ENCODE peak calls at places on chromosomes 3 and 15, in ten cellular contexts. C is pancreas; D is NCI-H1436; U is GM12865; J is activated naive CD4-positive, alpha-beta T cell treated with anti-CD3 and anti-CD28 coated beads, Interleukin-2, amount 50 U/mL, for 72 hours; T is globus pallidus; L is cardiac muscle cell; E is left ventricle myocardium inferior; M is stomach; G is T-helper 2 cell. V is an unnamed sample.

GRCh38 chr3:98259707-98260106 is 4.3 kb upstream of the OR5H6 start:
- DNase-seq in D (no peak), E (no peak), U (peak; percentile 17), G (peak; percentile 14), T (no peak), L (no peak), J (no peak), M (no peak), C (no peak), V (no peak)

GRCh38 chr3:30273304-30274072 is 332.9 kb upstream of the TGFBR2 start:
- DNase-seq in D (no peak), J (no peak), M (no peak), L (peak; percentile 25), C (no peak), E (no peak), U (no peak), T (no peak), G (no peak), V (no peak)

GRCh38 chr15:40600956-40601355 is 6.9 kb downstream of the KNL1 start:
- DNase-seq in T (no peak), G (no peak), M (no peak), U (no peak), D (no peak), L (no peak), E (no peak), C (no peak), J (no peak), V (no peak)

GRCh38 chr3:112349557-112349956 is 16.6 kb downstream of the CD200 start:
- DNase-seq in J (no peak), T (no peak), E (no peak), U (no peak), M (no peak), D (no peak), L (no peak), C (no peak), G (no peak), V (no peak)

GRCh38 chr3:43155464-43156121 is 49.7 kb upstream of the POMGNT2 start:
- DNase-seq in E (peak; percentile 60), M (peak; percentile 60), J (no peak), T (peak; percentile 60), U (no peak), C (peak; percentile 46), G (no peak), D (no peak), L (peak; percentile 86), V (peak; percentile 81)

GRCh38 chr3:15215996-15216395 is 9.9 kb downstream of the CAPN7 start:
- DNase-seq in U (no peak), T (no peak), D (no peak), C (no peak), J (no peak), E (no peak), G (no peak), M (no peak), L (peak; percentile 24), V (no peak)

GRCh38 chr15:33313491-33313890 is 2.7 kb downstream of the RYR3 start:
- DNase-seq in C (no peak), G (no peak), U (no peak), D (no peak), J (no peak), T (no peak), M (no peak), L (no peak), E (no peak), V (no peak)

GRCh38 chr15:39595621-39596221 is 14.8 kb downstream of the THBS1 start:
- DNase-seq in G (no peak), E (no peak), J (no peak), L (peak; percentile 30), C (no peak), T (no peak), M (no peak), U (no peak), D (no peak), V (no peak)

GRCh38 chr15:99249270-99249817 is at the start of gene TTC23:
- DNase-seq in E (no peak), C (peak; percentile 31), T (peak; percentile 49), M (no peak), J (no peak), L (peak; percentile 90), G (no peak), D (no peak), U (no peak), V (no peak)

GRCh38 chr3:185986201-185986600 is 48.4 kb upstream of the TRA2B start:
- DNase-seq in G (peak; percentile 34), J (no peak), L (no peak), C (no peak), D (no peak), M (no peak), T (no peak), U (no peak), E (no peak), V (no peak)

GRCh38 chr3:72679540-72680198 is 168.6 kb downstream of the SHQ1 start:
- DNase-seq in T (peak; percentile 80), G (peak; percentile 28), D (no peak), C (no peak), L (peak; percentile 72), U (peak; percentile 48), E (no peak), J (no peak), M (no peak), V (no peak)

GRCh38 chr3:184129012-184129411 is 6.1 kb upstream of the EIF2B5 start:
- DNase-seq in D (no peak), M (peak; percentile 35), U (peak; percentile 39), G (peak; percentile 9), L (peak; percentile 63), E (no peak), C (no peak), T (no peak), J (no peak), V (no peak)

GRCh38 chr3:11596387-11596786 is 47.3 kb downstream of the VGLL4 start:
- DNase-seq in D (no peak), G (no peak), M (no peak), J (no peak), U (no peak), E (no peak), L (peak; percentile 55), C (no peak), T (no peak), V (no peak)

GRCh38 chr3:10762116-10762515 is 53.9 kb upstream of the SLC6A11 start:
- DNase-seq in L (no peak), T (no peak), G (no peak), E (no peak), J (no peak), M (no peak), D (no peak), U (no peak), C (no peak), V (no peak)

GRCh38 chr3:17639765-17640164 is 102.7 kb downstream of the TBC1D5 start:
- DNase-seq in G (no peak), L (peak; percentile 93), J (no peak), U (no peak), T (no peak), M (no peak), D (no peak), E (no peak), C (no peak), V (no peak)

GRCh38 chr3:142534543-142534942 is 44.0 kb downstream of the ATR start:
- DNase-seq in C (no peak), D (no peak), G (no peak), U (no peak), M (no peak), L (no peak), T (no peak), E (no peak), J (no peak), V (no peak)

GRCh38 chr3:47421741-47422649 is 41.2 kb downstream of the PTPN23 start:
- DNase-seq in T (no peak), J (no peak), G (no peak), M (peak; percentile 72), D (no peak), E (peak; percentile 68), U (no peak), L (peak; percentile 25), C (peak; percentile 49), V (no peak)

GRCh38 chr3:151560750-151561149 is 99.9 kb upstream of the IGSF10 start:
- DNase-seq in E (no peak), L (peak; percentile 47), J (no peak), T (no peak), D (no peak), G (no peak), U (no peak), C (no peak), M (no peak), V (no peak)

GRCh38 chr3:39414421-39414907 is 7.9 kb downstream of the RPSA start:
- DNase-seq in U (peak; percentile 49), C (no peak), D (no peak), L (no peak), G (no peak), E (no peak), M (peak; percentile 35), T (no peak), J (no peak), V (peak; percentile 59)

GRCh38 chr3:13546667-13547171 is 2.2 kb upstream of the FBLN2 start:
- DNase-seq in G (no peak), D (no peak), M (no peak), J (no peak), T (no peak), C (no peak), U (no peak), E (peak; percentile 72), L (peak; percentile 68), V (no peak)

GRCh38 chr15:36501063-36501678 is 78.3 kb upstream of the CDIN1 start:
- DNase-seq in L (peak; percentile 85), J (no peak), T (peak; percentile 92), D (peak; percentile 80), U (peak; percentile 77), C (peak; percentile 20), M (no peak), G (peak; percentile 30), E (no peak), V (peak; percentile 60)

GRCh38 chr15:41022487-41023090 is 69.3 kb downstream of the CHAC1 start:
- DNase-seq in G (peak; percentile 60), T (peak; percentile 45), M (peak; percentile 32), L (peak; percentile 81), E (no peak), J (peak; percentile 24), C (no peak), U (peak; percentile 63), D (peak; percentile 36), V (peak; percentile 46)

GRCh38 chr3:20326537-20326936 is 140.5 kb upstream of the SGO1 start:
- DNase-seq in C (no peak), L (no peak), E (no peak), T (no peak), J (no peak), D (no peak), U (no peak), M (no peak), G (no peak), V (no peak)

GRCh38 chr3:16419640-16420039 is 93.9 kb downstream of the RFTN1 start:
- DNase-seq in M (no peak), U (no peak), J (no peak), D (no peak), T (no peak), G (no peak), L (peak; percentile 56), C (no peak), E (no peak), V (no peak)

GRCh38 chr3:99659965-99660364 is 21.6 kb downstream of the COL8A1 start:
- DNase-seq in C (no peak), M (no peak), E (no peak), L (peak; percentile 72), D (no peak), J (no peak), U (no peak), G (no peak), T (no peak), V (no peak)

GRCh38 chr15:57895291-57895690 is 170.2 kb downstream of the ALDH1A2 start:
- DNase-seq in E (no peak), U (no peak), T (no peak), M (no peak), G (no peak), C (no peak), J (no peak), D (no peak), L (no peak), V (no peak)

GRCh38 chr15:59388670-59389069 is 16.0 kb upstream of the MYO1E start:
- DNase-seq in L (peak; percentile 69), G (peak; percentile 44), J (no peak), M (no peak), C (no peak), U (peak; percentile 11), D (no peak), E (no peak), T (no peak), V (no peak)

GRCh38 chr3:46710229-46710628 is 7.4 kb downstream of the PRSS50 start:
- DNase-seq in M (no peak), T (no peak), C (no peak), D (no peak), U (no peak), J (no peak), E (no peak), L (no peak), G (no peak), V (no peak)